ENCODE peak calls at places on chromosomes 16 and 17, in ten cellular contexts. E is lower leg skin, Y is psoas muscle, X is mucosa of descending colon, A is spleen, J is neural progenitor cell, W is foreskin fibroblast, Q is A549, P is endodermal cell, G is AG04449. D is an unnamed sample.

GRCh38 chr16:66961065-66961744 is at the start of gene CES3:
- DNase-seq in E (no peak), Y (peak), X (peak), P (peak), Q (peak), G (no peak), J (peak), W (peak), A (no peak), D (no peak)

GRCh38 chr16:2897110-2897509 is 14.1 kb downstream of the FLYWCH2 start:
- DNase-seq in E (no peak), Y (no peak), J (no peak), A (peak), W (no peak), P (no peak), G (no peak), Q (no peak), X (no peak), D (no peak)

GRCh38 chr16:9311303-9311954 is 220.0 kb downstream of the HAPSTR1 start:
- DNase-seq in G (no peak), Q (no peak), J (peak), Y (no peak), E (no peak), W (no peak), A (no peak), X (peak), P (peak), D (no peak)

GRCh38 chr17:7246779-7247178 is 4.5 kb upstream of the GABARAP start:
- DNase-seq in P (no peak), X (no peak), J (no peak), Q (no peak), W (no peak), A (no peak), E (no peak), Y (no peak), G (no peak), D (no peak)

GRCh38 chr16:1532081-1532760 is 1.2 kb upstream of the TMEM204 start:
- DNase-seq in W (peak), P (no peak), E (peak), G (no peak), J (no peak), A (no peak), Q (no peak), Y (peak), X (no peak), D (no peak)

GRCh38 chr16:58466396-58466795 is 33.5 kb upstream of the NDRG4 start:
- DNase-seq in G (no peak), A (no peak), X (no peak), E (no peak), W (no peak), J (no peak), Y (no peak), Q (no peak), P (no peak), D (no peak)

GRCh38 chr17:75315541-75316243 is 26.5 kb upstream of the SLC25A19 start:
- DNase-seq in J (no peak), G (no peak), E (no peak), W (peak), P (no peak), Q (no peak), X (no peak), A (no peak), Y (peak), D (no peak)

GRCh38 chr16:51150894-51151320 is at the start of gene SALL1:
- DNase-seq in Q (no peak), X (no peak), Y (no peak), E (no peak), W (peak), J (peak), A (no peak), G (no peak), P (peak), D (no peak)

GRCh38 chr17:7984904-7985303 is 17.5 kb upstream of the GUCY2D start:
- DNase-seq in E (no peak), P (no peak), X (no peak), J (no peak), A (no peak), W (no peak), G (no peak), Y (no peak), Q (no peak), D (no peak)

GRCh38 chr17:7258731-7259554 is 3.3 kb downstream of the CLDN7 start:
- DNase-seq in P (no peak), A (no peak), W (peak), X (peak), Y (no peak), J (no peak), Q (peak), G (no peak), E (no peak), D (no peak)

GRCh38 chr17:2399572-2400473 is 1.0 kb downstream of the MNT start:
- DNase-seq in J (peak), P (peak), Y (peak), G (no peak), X (peak), W (peak), Q (peak), A (peak), E (peak), D (peak)
- H3K4me3 ChIP-seq in J (peak), P (peak), Y (peak), G (peak), X (peak), W (peak), Q (peak), A (peak), E (peak), D (peak)

GRCh38 chr16:55643161-55643970 is 12.4 kb upstream of the SLC6A2 start:
- DNase-seq in Q (peak), Y (no peak), A (no peak), X (peak), W (no peak), J (no peak), E (no peak), P (peak), G (no peak), D (no peak)
- TF ChIP-seq CTCF in Q (no peak), Y (no peak), A (no peak), X (no peak), W (peak), J (no peak), E (no peak), P (peak), G (no peak), D (peak)

GRCh38 chr17:33682622-33683021 is 389.5 kb upstream of the ASIC2 start:
- DNase-seq in J (no peak), E (no peak), P (no peak), X (no peak), G (no peak), Q (no peak), A (no peak), Y (no peak), W (no peak), D (no peak)
- H3K4me3 ChIP-seq in J (no peak), E (no peak), P (no peak), X (no peak), G (no peak), Q (no peak), A (no peak), Y (no peak), W (no peak), D (no peak)

GRCh38 chr16:89287777-89288576 is 70.5 kb downstream of the ZNF778 start:
- DNase-seq in G (no peak), W (no peak), Y (no peak), A (no peak), P (no peak), Q (no peak), X (no peak), J (no peak), E (no peak), D (no peak)

GRCh38 chr16:89283449-89283848 is 65.9 kb downstream of the ZNF778 start:
- DNase-seq in E (no peak), G (no peak), P (no peak), Y (no peak), J (no peak), Q (no peak), A (no peak), W (no peak), X (no peak), D (no peak)

GRCh38 chr16:89285381-89285780 is 67.9 kb downstream of the ZNF778 start:
- DNase-seq in Y (no peak), J (no peak), P (no peak), E (no peak), G (no peak), A (no peak), Q (no peak), X (no peak), W (no peak), D (no peak)

GRCh38 chr16:89288577-89288844 is 71.0 kb downstream of the ZNF778 start:
- DNase-seq in X (no peak), A (no peak), G (no peak), J (no peak), Q (no peak), E (no peak), P (no peak), W (no peak), Y (no peak), D (no peak)

DNA sequence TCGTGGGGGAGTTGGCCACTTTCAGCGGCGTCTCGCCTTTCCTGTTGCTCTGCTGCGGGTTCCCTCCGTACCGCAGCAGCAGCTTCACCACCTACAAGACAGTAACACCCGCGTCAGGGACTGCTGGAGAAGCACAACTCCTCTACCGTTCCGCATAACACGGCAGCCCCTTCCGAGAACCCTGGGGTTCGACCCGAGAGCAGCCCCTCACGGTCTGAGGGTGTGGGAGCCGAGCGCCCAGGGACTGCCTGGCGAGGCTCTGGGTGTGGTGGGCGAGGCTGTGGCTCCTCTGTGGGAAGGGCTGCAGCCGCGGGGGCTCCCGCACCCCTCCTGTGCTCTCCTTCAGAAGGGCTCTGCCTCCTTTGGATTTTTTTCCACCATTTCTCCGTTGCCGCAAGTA is 68.6 kb downstream of the ZNF778 start:
- DNase-seq in A (no peak), Q (no peak), E (no peak), P (no peak), W (no peak), Y (no peak), J (no peak), G (no peak), X (no peak), D (no peak)
- TF ChIP-seq CTCF in A (no peak), Q (no peak), E (no peak), P (no peak), W (no peak), Y (no peak), J (no peak), G (no peak), X (no peak), D (no peak)

GRCh38 chr16:89200124-89200849 is at the start of gene SLC22A31:
- DNase-seq in E (no peak), X (no peak), P (peak), Q (no peak), A (peak), J (peak), G (no peak), Y (no peak), W (no peak), D (no peak)

GRCh38 chr16:89202422-89203215 is 2.3 kb upstream of the SLC22A31 start:
- DNase-seq in Y (no peak), X (no peak), A (peak), G (no peak), W (no peak), P (peak), E (no peak), Q (no peak), J (peak), D (no peak)

GRCh38 chr16:89200850-89201466 is 621 bp upstream of the SLC22A31 start:
- DNase-seq in G (no peak), J (peak), E (no peak), P (no peak), Y (no peak), W (no peak), X (no peak), A (peak), Q (no peak), D (no peak)

GRCh38 chr16:89199241-89200123 is 855 bp downstream of the SLC22A31 start:
- DNase-seq in E (no peak), Q (no peak), G (no peak), W (no peak), X (peak), A (peak), J (no peak), Y (no peak), P (no peak), D (no peak)

GRCh38 chr16:89201467-89202377 is 1.4 kb upstream of the SLC22A31 start:
- DNase-seq in P (peak), Q (peak), X (peak), J (peak), W (peak), E (peak), Y (peak), A (peak), G (no peak), D (no peak)
- H3K4me3 ChIP-seq in P (no peak), Q (peak), X (no peak), J (peak), W (no peak), E (no peak), Y (peak), A (peak), G (peak), D (peak)

GRCh38 chr16:56041556-56042140 is 149.6 kb upstream of the GNAO1 start:
- DNase-seq in Q (peak), P (peak), A (no peak), Y (no peak), J (peak), E (no peak), X (no peak), G (no peak), W (no peak), D (no peak)
- TF ChIP-seq CTCF in Q (no peak), P (peak), A (peak), Y (no peak), J (peak), E (no peak), X (no peak), G (peak), W (no peak), D (no peak)

DNA sequence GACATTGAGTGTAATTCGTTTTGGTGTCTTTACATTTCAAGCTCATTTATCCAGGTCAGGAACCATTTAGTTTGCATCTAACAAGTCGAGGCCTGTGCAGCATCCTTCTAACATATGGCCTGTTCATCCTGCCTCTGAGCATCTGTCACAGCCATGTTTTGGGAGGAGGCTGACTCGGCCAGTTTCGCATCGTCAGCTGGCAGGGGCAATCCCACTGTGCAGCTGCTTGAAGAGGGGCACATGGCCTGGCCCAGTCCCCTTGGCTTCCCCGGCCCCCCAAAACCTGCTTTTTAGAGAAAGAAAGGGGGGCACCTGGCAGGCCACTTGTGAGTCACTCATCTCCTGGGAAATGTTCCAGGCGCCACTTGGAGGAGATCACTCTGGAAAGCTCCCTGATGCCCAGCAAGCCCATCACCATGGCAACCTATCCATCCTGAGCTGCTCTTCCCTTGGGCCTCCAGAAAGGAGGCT is 31.4 kb upstream of the BCAR1 start:
- DNase-seq in J (no peak), P (no peak), A (no peak), X (no peak), Q (no peak), G (no peak), E (no peak), W (peak), Y (no peak), D (no peak)
- H3K4me3 ChIP-seq in J (no peak), P (no peak), A (no peak), X (no peak), Q (no peak), G (no peak), E (no peak), W (no peak), Y (no peak), D (no peak)

GRCh38 chr16:46688657-46689491 is at the start of gene VPS35:
- DNase-seq in G (peak), J (peak), Q (peak), W (peak), Y (peak), A (peak), X (peak), P (peak), E (peak), D (peak)
- TF ChIP-seq CTCF in G (peak), J (peak), Q (no peak), W (no peak), Y (peak), A (no peak), X (peak), P (peak), E (no peak), D (peak)

GRCh38 chr16:84759061-84759460 is 59.3 kb downstream of the USP10 start:
- DNase-seq in J (no peak), Q (no peak), G (no peak), P (no peak), X (no peak), Y (no peak), A (no peak), W (no peak), E (no peak), D (no peak)

GRCh38 chr16:84759906-84760305 is 59.9 kb upstream of the CRISPLD2 start:
- DNase-seq in E (no peak), A (no peak), J (no peak), X (no peak), Y (no peak), G (no peak), P (no peak), Q (no peak), W (no peak), D (no peak)

GRCh38 chr16:84761448-84762368 is 58.1 kb upstream of the CRISPLD2 start:
- DNase-seq in J (no peak), Y (no peak), A (no peak), Q (no peak), X (no peak), E (no peak), G (no peak), P (no peak), W (peak), D (no peak)

GRCh38 chr16:84756830-84757229 is 57.0 kb downstream of the USP10 start:
- DNase-seq in G (no peak), X (no peak), A (no peak), P (no peak), J (no peak), Y (no peak), Q (no peak), W (no peak), E (no peak), D (no peak)

GRCh38 chr16:84758627-84759026 is 58.8 kb downstream of the USP10 start:
- DNase-seq in J (no peak), Q (no peak), E (no peak), G (no peak), P (no peak), Y (no peak), W (no peak), A (no peak), X (no peak), D (no peak)
- H3K4me3 ChIP-seq in J (no peak), Q (no peak), E (no peak), G (no peak), P (no peak), Y (no peak), W (no peak), A (no peak), X (no peak), D (no peak)

GRCh38 chr16:28866454-28866804 is 2.8 kb downstream of the SH2B1 start:
- DNase-seq in W (no peak), P (no peak), X (no peak), E (no peak), Y (no peak), G (no peak), A (peak), Q (no peak), J (no peak), D (no peak)

GRCh38 chr16:28865289-28865688 is 1.6 kb downstream of the SH2B1 start:
- DNase-seq in J (no peak), E (no peak), W (no peak), X (no peak), Y (no peak), Q (no peak), P (no peak), A (no peak), G (no peak), D (no peak)

GRCh38 chr16:28863929-28864886 is 565 bp downstream of the SH2B1 start:
- DNase-seq in Q (no peak), X (peak), J (peak), Y (peak), G (no peak), A (peak), P (no peak), E (no peak), W (peak), D (peak)

GRCh38 chr16:28867241-28867640 is 3.6 kb downstream of the SH2B1 start:
- DNase-seq in Y (no peak), A (no peak), J (no peak), X (no peak), P (no peak), Q (no peak), W (no peak), E (no peak), G (no peak), D (no peak)

DNA sequence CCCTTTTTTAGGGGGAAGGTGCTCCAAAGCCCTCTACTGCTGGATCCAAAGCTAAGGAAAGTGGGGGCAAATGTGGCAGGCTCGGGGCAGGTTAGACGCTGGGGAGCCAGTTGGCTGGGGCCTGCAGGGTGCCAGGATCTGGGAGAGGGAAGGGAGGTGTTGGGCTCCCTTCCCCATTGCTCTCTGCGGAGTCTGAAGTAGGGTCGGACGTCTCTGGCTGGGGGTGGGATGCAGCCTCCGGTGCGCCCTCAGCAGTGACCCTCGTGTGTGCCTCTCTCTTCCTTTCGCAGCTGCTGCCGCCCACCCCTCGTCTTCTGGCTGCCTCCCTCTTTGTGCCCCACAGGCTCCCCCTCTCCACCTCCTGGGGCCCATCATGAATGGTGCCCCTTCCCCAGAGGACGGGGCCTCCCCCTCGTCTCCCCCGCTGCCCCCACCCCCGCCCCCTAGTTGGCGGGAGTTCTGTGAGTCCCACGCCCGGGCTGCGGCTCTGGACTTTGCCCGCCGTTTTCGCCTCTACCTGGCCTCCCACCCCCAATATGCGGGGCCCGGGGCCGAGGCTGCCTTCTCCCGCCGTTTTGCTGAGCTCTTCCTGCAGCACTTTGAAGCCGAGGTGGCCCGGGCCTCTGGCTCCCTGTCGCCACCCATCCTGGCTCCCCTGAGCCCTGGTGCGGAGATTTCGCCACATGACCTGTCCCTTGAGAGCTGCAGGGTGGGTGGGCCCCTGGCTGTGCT is 2.2 kb downstream of the SH2B1 start:
- DNase-seq in P (no peak), Y (no peak), A (peak), X (no peak), E (no peak), G (no peak), W (no peak), Q (no peak), J (no peak), D (no peak)
- TF ChIP-seq CTCF in P (no peak), Y (no peak), A (no peak), X (no peak), E (no peak), G (no peak), W (no peak), Q (no peak), J (no peak), D (no peak)

D was measured in retinal pigment epithelial cell.